ENCODE peak calls at places on chromosomes 3 and 15, in four cellular contexts. One of them, this sample, is unnamed.

GRCh38 chr15:31065824-31066223 is 35.7 kb downstream of the TRPM1 start:
- DNase-seq in tibial nerve: no peak
- DNase-seq in Panc1: no peak
- DNase-seq in sigmoid colon: no peak
- DNase-seq in this sample: no peak

GRCh38 chr15:54580643-54581042 is 602.4 kb downstream of the UNC13C start:
- DNase-seq in sigmoid colon: no peak
- DNase-seq in Panc1: no peak
- DNase-seq in tibial nerve: no peak
- DNase-seq in this sample: no peak

GRCh38 chr15:89743594-89743993 is 7.5 kb downstream of the MESP1 start:
- DNase-seq in tibial nerve: no peak
- DNase-seq in sigmoid colon: no peak
- DNase-seq in Panc1: no peak
- DNase-seq in this sample: no peak

GRCh38 chr3:53195602-53196574 is 34.9 kb downstream of the PRKCD start:
- DNase-seq in Panc1: no peak
- DNase-seq in sigmoid colon: no peak
- DNase-seq in tibial nerve: no peak
- DNase-seq in this sample: no peak

GRCh38 chr15:31263751-31264533 is 62.7 kb upstream of the KLF13 start:
- DNase-seq in tibial nerve: no peak
- DNase-seq in Panc1: no peak
- DNase-seq in sigmoid colon: peak
- DNase-seq in this sample: no peak

GRCh38 chr3:52190294-52190841 is 7.6 kb upstream of the ALAS1 start:
- DNase-seq in sigmoid colon: no peak
- DNase-seq in Panc1: no peak
- DNase-seq in tibial nerve: peak
- DNase-seq in this sample: no peak

GRCh38 chr15:89714775-89715174 is 24.2 kb downstream of the WDR93 start:
- DNase-seq in Panc1: no peak
- DNase-seq in tibial nerve: no peak
- DNase-seq in sigmoid colon: no peak
- DNase-seq in this sample: no peak

GRCh38 chr15:63185206-63185605 is 4.2 kb upstream of the RAB8B start:
- DNase-seq in Panc1: no peak
- DNase-seq in tibial nerve: no peak
- DNase-seq in sigmoid colon: no peak
- DNase-seq in this sample: no peak

GRCh38 chr3:10350324-10350985 is 29.5 kb upstream of the SEC13 start:
- DNase-seq in tibial nerve: no peak
- DNase-seq in Panc1: no peak
- DNase-seq in sigmoid colon: no peak
- DNase-seq in this sample: no peak

GRCh38 chr15:66755298-66756068 is 53.4 kb downstream of the SMAD6 start:
- DNase-seq in sigmoid colon: peak
- DNase-seq in tibial nerve: no peak
- DNase-seq in Panc1: no peak
- DNase-seq in this sample: no peak

GRCh38 chr3:125140011-125140813 is 72.3 kb downstream of the SLC12A8 start:
- DNase-seq in tibial nerve: no peak
- DNase-seq in Panc1: no peak
- DNase-seq in sigmoid colon: no peak
- DNase-seq in this sample: peak

GRCh38 chr15:47620960-47621681 is 96.2 kb upstream of the SEMA6D start:
- DNase-seq in Panc1: no peak
- DNase-seq in tibial nerve: no peak
- DNase-seq in sigmoid colon: no peak
- DNase-seq in this sample: peak

GRCh38 chr15:85091990-85092389 is 110.3 kb downstream of the PDE8A start:
- DNase-seq in Panc1: no peak
- DNase-seq in tibial nerve: no peak
- DNase-seq in sigmoid colon: no peak
- DNase-seq in this sample: no peak

GRCh38 chr3:114597012-114597411 is 303.2 kb downstream of the TIGIT start:
- DNase-seq in Panc1: no peak
- DNase-seq in sigmoid colon: no peak
- DNase-seq in tibial nerve: no peak
- DNase-seq in this sample: no peak

GRCh38 chr15:29750754-29751153 is 71.5 kb downstream of the TJP1 start:
- DNase-seq in sigmoid colon: no peak
- DNase-seq in Panc1: no peak
- DNase-seq in tibial nerve: no peak
- DNase-seq in this sample: no peak

GRCh38 chr15:41922353-41922752 is 28.5 kb upstream of the SPTBN5 start:
- DNase-seq in tibial nerve: no peak
- DNase-seq in Panc1: no peak
- DNase-seq in sigmoid colon: no peak
- DNase-seq in this sample: no peak

GRCh38 chr3:77259701-77260100 is 219.8 kb downstream of the ROBO2 start:
- DNase-seq in sigmoid colon: no peak
- DNase-seq in tibial nerve: no peak
- DNase-seq in Panc1: no peak
- DNase-seq in this sample: no peak

GRCh38 chr15:57395292-57395691 is 19.0 kb downstream of the CGNL1 start:
- DNase-seq in sigmoid colon: no peak
- DNase-seq in tibial nerve: no peak
- DNase-seq in Panc1: no peak
- DNase-seq in this sample: no peak
- H3K27ac ChIP-seq in sigmoid colon: no peak
- H3K27ac ChIP-seq in tibial nerve: no peak
- H3K27ac ChIP-seq in Panc1: no peak
- H3K27ac ChIP-seq in this sample: no peak

GRCh38 chr3:129256270-129256669 is 6.9 kb downstream of the COPG1 start:
- DNase-seq in sigmoid colon: no peak
- DNase-seq in Panc1: no peak
- DNase-seq in tibial nerve: no peak
- DNase-seq in this sample: no peak
- H3K27ac ChIP-seq in sigmoid colon: no peak
- H3K27ac ChIP-seq in Panc1: no peak
- H3K27ac ChIP-seq in tibial nerve: no peak
- H3K27ac ChIP-seq in this sample: no peak

DNA sequence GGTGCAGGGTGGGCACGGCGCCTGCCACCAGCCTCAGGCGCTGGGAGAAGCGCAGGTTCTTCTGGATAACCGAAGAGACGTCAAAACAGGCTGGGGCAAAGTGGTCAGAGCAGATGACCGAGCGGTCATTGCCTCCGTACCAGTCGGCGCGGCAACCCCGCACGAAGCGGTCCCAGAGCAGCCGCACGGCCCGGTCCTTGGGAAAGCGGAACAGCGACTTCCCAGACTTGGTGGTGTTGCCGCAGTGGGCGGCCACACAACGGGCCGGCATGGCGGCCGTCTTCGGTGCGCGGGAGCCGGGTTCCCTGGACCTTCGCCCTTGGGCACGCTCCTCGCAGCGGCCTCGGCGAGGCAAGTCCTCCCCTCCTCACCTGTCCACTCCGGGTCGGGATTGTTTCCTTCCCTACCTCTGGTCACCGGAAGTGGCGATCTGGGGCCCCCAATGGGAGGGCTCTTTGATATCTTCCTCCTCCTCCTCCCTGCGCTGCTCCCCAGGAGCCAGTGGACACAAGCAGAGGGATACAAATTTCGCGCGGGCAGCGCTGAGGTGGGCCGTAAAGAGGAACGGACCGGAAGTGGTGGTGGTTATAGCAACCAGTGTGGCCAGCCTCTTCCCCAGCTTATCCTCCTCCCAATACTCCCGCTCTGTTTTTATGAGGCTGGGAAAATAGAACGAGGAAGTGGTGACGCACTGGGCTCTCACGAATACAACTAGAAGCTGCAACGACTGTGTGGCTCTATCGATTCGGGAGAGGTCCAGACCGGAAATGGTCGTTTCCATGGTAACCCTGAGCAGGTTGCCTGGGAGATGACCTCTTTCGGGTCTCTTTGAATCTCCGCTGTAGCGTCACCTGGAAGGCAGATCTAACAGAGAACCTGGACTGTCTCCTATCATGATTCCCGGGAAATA is at the start of the genes LRRC49 and THAP10:
- DNase-seq in sigmoid colon: peak
- DNase-seq in Panc1: peak
- DNase-seq in tibial nerve: peak
- DNase-seq in this sample: peak
- H3K27ac ChIP-seq in sigmoid colon: peak
- H3K27ac ChIP-seq in Panc1: peak
- H3K27ac ChIP-seq in tibial nerve: peak
- H3K27ac ChIP-seq in this sample: peak

GRCh38 chr3:140292684-140293083 is 357.7 kb downstream of the CLSTN2 start:
- DNase-seq in Panc1: no peak
- DNase-seq in sigmoid colon: no peak
- DNase-seq in tibial nerve: peak
- DNase-seq in this sample: peak
- H3K27ac ChIP-seq in Panc1: no peak
- H3K27ac ChIP-seq in sigmoid colon: no peak
- H3K27ac ChIP-seq in tibial nerve: no peak
- H3K27ac ChIP-seq in this sample: peak

GRCh38 chr3:4719011-4719649 is 226.0 kb downstream of the ITPR1 start:
- DNase-seq in Panc1: no peak
- DNase-seq in tibial nerve: no peak
- DNase-seq in sigmoid colon: no peak
- DNase-seq in this sample: no peak
- H3K27ac ChIP-seq in Panc1: peak
- H3K27ac ChIP-seq in tibial nerve: peak
- H3K27ac ChIP-seq in sigmoid colon: peak
- H3K27ac ChIP-seq in this sample: no peak

This sample was measured in keratinocyte.